ENCODE peak calls at places on chromosome 3, in eight cellular contexts. F is tibial artery, P is heart left ventricle, Q is heart right ventricle, N is right lobe of liver, W is stomach, I is DND-41, U is lower lobe of right lung. A is an unnamed sample. For H3K4me1, the result is how much of the 10 kb centered on the place peaks cover.

GRCh38 chr3:45509038-45509767 is 85.3 kb upstream of the LIMD1 start:
- DNase-seq in U (no peak), F (no peak), W (no peak), Q (no peak), I (peak), P (no peak), N (no peak), A (no peak)

GRCh38 chr3:163347944-163348343 is 1730.4 kb downstream of the SI start:
- DNase-seq in I (no peak), Q (no peak), U (no peak), N (no peak), W (no peak), P (no peak), F (no peak), A (no peak)

GRCh38 chr3:126126811-126127431 is 43.0 kb upstream of the SLC41A3 start:
- DNase-seq in U (peak), W (peak), N (peak), I (no peak), F (peak), P (no peak), Q (peak), A (peak)

GRCh38 chr3:42511196-42511595 is 8.8 kb downstream of the VIPR1 start:
- DNase-seq in I (no peak), U (no peak), N (no peak), Q (no peak), P (no peak), F (peak), W (no peak), A (no peak)

GRCh38 chr3:49842843-49843242 is 13.5 kb downstream of the TRAIP start:
- DNase-seq in W (no peak), I (no peak), P (no peak), N (no peak), F (no peak), U (no peak), Q (no peak), A (no peak)

GRCh38 chr3:124643453-124643852 is 86.8 kb upstream of the UMPS start:
- DNase-seq in I (no peak), U (no peak), Q (no peak), N (no peak), W (no peak), P (no peak), F (no peak), A (no peak)

GRCh38 chr3:124760601-124761000 is 30.3 kb downstream of the UMPS start:
- DNase-seq in I (no peak), W (no peak), P (no peak), Q (no peak), N (no peak), U (no peak), F (no peak), A (no peak)

GRCh38 chr3:11499144-11499543 is 144.6 kb downstream of the VGLL4 start:
- DNase-seq in N (no peak), U (no peak), I (no peak), F (no peak), P (no peak), Q (no peak), W (no peak), A (no peak)

GRCh38 chr3:132787616-132788015 is 65.4 kb upstream of the NPHP3 start:
- DNase-seq in U (no peak), N (no peak), I (no peak), P (peak), F (no peak), W (no peak), Q (no peak), A (no peak)

GRCh38 chr3:40930772-40931171 is 268.5 kb upstream of the CTNNB1 start:
- DNase-seq in Q (no peak), N (no peak), P (no peak), W (no peak), I (no peak), F (no peak), U (no peak), A (no peak)

GRCh38 chr3:34056181-34056910 is 257.9 kb downstream of the PDCD6IP start:
- DNase-seq in F (no peak), W (no peak), Q (no peak), I (no peak), U (no peak), P (no peak), N (no peak), A (no peak)

DNA sequence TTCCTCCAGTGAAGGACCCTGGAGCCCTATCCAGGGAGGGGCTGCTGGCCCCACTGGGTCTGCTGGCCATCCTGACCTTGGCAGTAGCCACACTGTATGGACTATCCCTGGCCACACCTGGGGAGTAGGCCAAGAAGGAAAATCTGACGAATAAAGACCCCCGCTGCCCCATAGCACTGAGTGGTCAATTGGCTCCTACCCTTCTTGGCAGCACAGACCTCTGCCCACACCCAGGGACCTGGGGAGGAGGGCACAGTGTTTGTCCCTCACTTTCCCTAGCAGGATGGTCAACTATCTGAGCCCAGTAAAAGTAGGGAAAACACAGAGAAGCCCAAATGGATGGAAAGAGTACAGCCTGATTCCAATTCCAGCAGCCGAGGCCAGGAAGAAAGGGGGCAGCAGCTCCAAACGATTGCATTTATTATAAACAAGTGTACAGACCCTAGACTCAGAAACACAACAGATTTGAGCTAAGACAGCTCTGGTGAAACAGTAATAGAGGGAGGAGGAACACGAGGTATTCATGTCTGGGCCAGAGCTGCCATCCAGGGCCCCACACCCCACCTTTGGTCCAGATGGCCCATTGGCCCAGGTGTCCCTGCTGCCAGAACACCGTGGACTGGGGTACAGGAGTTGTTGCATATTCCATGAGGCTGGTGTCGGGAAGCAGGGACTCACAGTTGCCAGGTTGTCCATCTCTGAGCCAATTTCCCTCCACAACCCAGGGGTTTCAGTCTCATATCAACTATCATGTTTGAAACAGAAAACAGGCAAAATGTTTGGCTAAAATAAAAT is 21.1 kb downstream of the ATRIP start:
- DNase-seq in I (no peak), F (no peak), Q (no peak), W (no peak), U (no peak), N (no peak), P (no peak), A (no peak)
- H3K4me3 ChIP-seq in I (no peak), F (peak), Q (peak), W (peak), U (peak), N (no peak), P (peak), A (no peak)

DNA sequence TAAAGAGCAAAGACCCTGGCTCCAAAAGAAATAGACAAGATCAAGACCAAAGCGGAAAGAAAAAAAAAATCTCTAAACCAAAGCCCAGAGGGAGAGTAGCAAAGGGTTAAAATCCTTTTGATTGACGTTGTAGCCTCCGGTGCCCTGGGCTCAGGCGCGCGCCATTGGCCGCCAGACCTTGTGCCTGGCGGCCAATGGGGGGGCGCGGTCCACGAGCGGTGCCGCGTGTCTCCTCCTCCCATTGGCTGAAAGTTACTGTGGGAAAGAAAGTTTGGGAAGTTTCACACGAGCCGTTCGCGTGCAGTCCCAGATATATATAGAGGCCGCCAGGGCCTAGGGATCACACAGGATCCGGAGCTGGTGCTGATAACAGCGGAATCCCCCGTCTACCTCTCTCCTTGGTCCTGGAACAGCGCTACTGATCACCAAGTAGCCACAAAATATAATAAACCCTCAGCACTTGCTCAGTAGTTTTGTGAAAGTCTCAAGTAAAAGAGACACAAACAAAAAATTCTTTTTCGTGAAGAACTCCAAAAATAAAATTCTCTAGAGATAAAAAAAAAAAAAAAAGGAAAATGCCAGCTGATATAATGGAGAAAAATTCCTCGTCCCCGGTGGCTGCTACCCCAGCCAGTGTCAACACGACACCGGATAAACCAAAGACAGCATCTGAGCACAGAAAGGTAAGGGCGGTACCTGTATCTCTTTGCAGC is at the start of gene HES1:
- DNase-seq in F (peak), P (peak), Q (peak), W (peak), U (peak), N (peak), I (peak), A (peak)
- H3K4me1 ChIP-seq in F (under half), P (half or more), Q (half or more), W (half or more), U (half or more), N (under half), I (half or more), A (under half)

GRCh38 chr3:152299243-152299976 is 30.7 kb downstream of the MBNL1 start:
- DNase-seq in I (no peak), P (no peak), U (no peak), N (no peak), W (no peak), Q (no peak), F (no peak), A (no peak)

GRCh38 chr3:152296990-152297389 is 28.3 kb downstream of the MBNL1 start:
- DNase-seq in U (no peak), I (no peak), F (no peak), W (no peak), P (no peak), Q (no peak), N (no peak), A (no peak)

GRCh38 chr3:152296382-152296781 is 27.7 kb downstream of the MBNL1 start:
- DNase-seq in I (no peak), W (no peak), Q (no peak), F (no peak), U (no peak), P (no peak), N (no peak), A (no peak)

GRCh38 chr3:152300029-152300764 is 31.5 kb downstream of the MBNL1 start:
- DNase-seq in N (no peak), F (no peak), Q (no peak), I (no peak), W (no peak), P (no peak), U (no peak), A (no peak)

GRCh38 chr3:152298393-152299242 is 29.9 kb downstream of the MBNL1 start:
- DNase-seq in F (peak), P (peak), U (no peak), N (peak), I (peak), W (peak), Q (peak), A (peak)
- H3K4me3 ChIP-seq in F (peak), P (peak), U (peak), N (peak), I (no peak), W (peak), Q (peak), A (peak)

GRCh38 chr3:14144423-14145075 is 19.7 kb downstream of the TMEM43 start:
- DNase-seq in I (peak), P (peak), F (peak), Q (peak), U (peak), N (no peak), W (peak), A (no peak)
- H3K4me1 ChIP-seq in I (under half), P (under half), F (under half), Q (half or more), U (half or more), N (under half), W (under half), A (under half)